ENCODE peak calls at places on chromosomes 6 and 20, in eight cellular contexts. One of them, this sample, is unnamed.

GRCh38 chr6:45421700-45422540 is 44.2 kb upstream of the SUPT3H start:
- DNase-seq in HepG2: peak
- DNase-seq in SHP77: peak
- DNase-seq in NT2/D1: no peak
- DNase-seq in anterior cingulate cortex: peak
- DNase-seq in kidney: peak
- DNase-seq in fibroblast of lung: peak
- DNase-seq in OCI-LY7: peak
- DNase-seq in this sample: peak

GRCh38 chr6:117352466-117353081 is 73.2 kb downstream of the ROS1 start:
- DNase-seq in anterior cingulate cortex: no peak
- DNase-seq in fibroblast of lung: peak
- DNase-seq in OCI-LY7: peak
- DNase-seq in NT2/D1: no peak
- DNase-seq in kidney: no peak
- DNase-seq in HepG2: peak
- DNase-seq in SHP77: no peak
- DNase-seq in this sample: peak

GRCh38 chr20:43755390-43755789 is 28.6 kb upstream of the GTSF1L start:
- DNase-seq in HepG2: no peak
- DNase-seq in SHP77: no peak
- DNase-seq in NT2/D1: no peak
- DNase-seq in kidney: no peak
- DNase-seq in anterior cingulate cortex: no peak
- DNase-seq in OCI-LY7: no peak
- DNase-seq in fibroblast of lung: peak
- DNase-seq in this sample: no peak

GRCh38 chr6:161584051-161584450 is 310.2 kb upstream of the AGPAT4 start:
- DNase-seq in fibroblast of lung: peak
- DNase-seq in HepG2: no peak
- DNase-seq in NT2/D1: no peak
- DNase-seq in anterior cingulate cortex: no peak
- DNase-seq in OCI-LY7: no peak
- DNase-seq in kidney: no peak
- DNase-seq in SHP77: no peak
- DNase-seq in this sample: no peak

GRCh38 chr6:99013661-99014458 is 66.1 kb upstream of the FBXL4 start:
- DNase-seq in kidney: no peak
- DNase-seq in fibroblast of lung: peak
- DNase-seq in SHP77: no peak
- DNase-seq in anterior cingulate cortex: no peak
- DNase-seq in HepG2: no peak
- DNase-seq in NT2/D1: no peak
- DNase-seq in OCI-LY7: no peak
- DNase-seq in this sample: no peak

GRCh38 chr20:25368526-25368925 is 22.1 kb downstream of the ABHD12 start:
- DNase-seq in SHP77: no peak
- DNase-seq in fibroblast of lung: no peak
- DNase-seq in NT2/D1: no peak
- DNase-seq in HepG2: no peak
- DNase-seq in anterior cingulate cortex: no peak
- DNase-seq in OCI-LY7: no peak
- DNase-seq in kidney: no peak
- DNase-seq in this sample: no peak

GRCh38 chr6:157203312-157203744 is 120.0 kb downstream of the TMEM242 start:
- DNase-seq in NT2/D1: no peak
- DNase-seq in kidney: peak
- DNase-seq in fibroblast of lung: peak
- DNase-seq in OCI-LY7: no peak
- DNase-seq in SHP77: no peak
- DNase-seq in HepG2: no peak
- DNase-seq in anterior cingulate cortex: no peak
- DNase-seq in this sample: no peak

GRCh38 chr6:69847507-69847812 is 18.9 kb upstream of the COL19A1 start:
- DNase-seq in NT2/D1: no peak
- DNase-seq in OCI-LY7: no peak
- DNase-seq in kidney: no peak
- DNase-seq in HepG2: no peak
- DNase-seq in anterior cingulate cortex: no peak
- DNase-seq in fibroblast of lung: no peak
- DNase-seq in SHP77: no peak
- DNase-seq in this sample: no peak

GRCh38 chr6:152246554-152247337 is 390.4 kb downstream of the SYNE1 start:
- DNase-seq in SHP77: no peak
- DNase-seq in fibroblast of lung: peak
- DNase-seq in HepG2: no peak
- DNase-seq in OCI-LY7: no peak
- DNase-seq in NT2/D1: no peak
- DNase-seq in kidney: no peak
- DNase-seq in anterior cingulate cortex: no peak
- DNase-seq in this sample: no peak

GRCh38 chr6:109891924-109892323 is 86.2 kb upstream of the GPR6 start:
- DNase-seq in HepG2: no peak
- DNase-seq in fibroblast of lung: no peak
- DNase-seq in anterior cingulate cortex: no peak
- DNase-seq in NT2/D1: no peak
- DNase-seq in SHP77: no peak
- DNase-seq in OCI-LY7: no peak
- DNase-seq in kidney: no peak
- DNase-seq in this sample: no peak

GRCh38 chr6:168189679-168190405 is 110.8 kb upstream of the FRMD1 start:
- DNase-seq in kidney: peak
- DNase-seq in fibroblast of lung: no peak
- DNase-seq in OCI-LY7: no peak
- DNase-seq in SHP77: no peak
- DNase-seq in anterior cingulate cortex: no peak
- DNase-seq in NT2/D1: no peak
- DNase-seq in HepG2: no peak
- DNase-seq in this sample: no peak

GRCh38 chr6:11122380-11122779 is 10.9 kb upstream of the ERVFRD-1 start:
- DNase-seq in fibroblast of lung: no peak
- DNase-seq in OCI-LY7: no peak
- DNase-seq in HepG2: no peak
- DNase-seq in NT2/D1: no peak
- DNase-seq in kidney: no peak
- DNase-seq in SHP77: no peak
- DNase-seq in anterior cingulate cortex: no peak
- DNase-seq in this sample: no peak

GRCh38 chr6:136757150-136757549 is 35.1 kb downstream of the MAP3K5 start:
- DNase-seq in SHP77: no peak
- DNase-seq in fibroblast of lung: peak
- DNase-seq in OCI-LY7: no peak
- DNase-seq in kidney: no peak
- DNase-seq in anterior cingulate cortex: no peak
- DNase-seq in HepG2: no peak
- DNase-seq in NT2/D1: no peak
- DNase-seq in this sample: no peak

GRCh38 chr6:135624402-135625297 is 127.1 kb upstream of the AHI1 start:
- DNase-seq in fibroblast of lung: peak
- DNase-seq in HepG2: no peak
- DNase-seq in NT2/D1: no peak
- DNase-seq in OCI-LY7: no peak
- DNase-seq in kidney: no peak
- DNase-seq in anterior cingulate cortex: no peak
- DNase-seq in SHP77: no peak
- DNase-seq in this sample: no peak

GRCh38 chr20:36167826-36168634 is 13.5 kb downstream of the EPB41L1 start:
- DNase-seq in SHP77: no peak
- DNase-seq in OCI-LY7: no peak
- DNase-seq in NT2/D1: no peak
- DNase-seq in anterior cingulate cortex: no peak
- DNase-seq in fibroblast of lung: peak
- DNase-seq in kidney: peak
- DNase-seq in HepG2: no peak
- DNase-seq in this sample: peak

GRCh38 chr20:2595076-2595475 is 57.4 kb upstream of the NOP56 start:
- DNase-seq in fibroblast of lung: no peak
- DNase-seq in NT2/D1: no peak
- DNase-seq in HepG2: no peak
- DNase-seq in SHP77: no peak
- DNase-seq in anterior cingulate cortex: no peak
- DNase-seq in OCI-LY7: no peak
- DNase-seq in kidney: no peak
- DNase-seq in this sample: no peak

GRCh38 chr6:121549741-121550140 is 114.3 kb downstream of the GJA1 start:
- DNase-seq in anterior cingulate cortex: no peak
- DNase-seq in kidney: no peak
- DNase-seq in NT2/D1: no peak
- DNase-seq in OCI-LY7: no peak
- DNase-seq in HepG2: no peak
- DNase-seq in SHP77: no peak
- DNase-seq in fibroblast of lung: peak
- DNase-seq in this sample: no peak

GRCh38 chr6:142870787-142871371 is 74.1 kb downstream of the HIVEP2 start:
- DNase-seq in HepG2: no peak
- DNase-seq in NT2/D1: no peak
- DNase-seq in OCI-LY7: no peak
- DNase-seq in SHP77: no peak
- DNase-seq in fibroblast of lung: no peak
- DNase-seq in kidney: no peak
- DNase-seq in anterior cingulate cortex: no peak
- DNase-seq in this sample: no peak

GRCh38 chr6:45703041-45703739 is 312.5 kb downstream of the CLIC5 start:
- DNase-seq in HepG2: no peak
- DNase-seq in anterior cingulate cortex: no peak
- DNase-seq in SHP77: no peak
- DNase-seq in kidney: no peak
- DNase-seq in fibroblast of lung: peak
- DNase-seq in NT2/D1: no peak
- DNase-seq in OCI-LY7: no peak
- DNase-seq in this sample: no peak

GRCh38 chr6:1297746-1298145 is 14.2 kb upstream of the FOXQ1 start:
- DNase-seq in HepG2: no peak
- DNase-seq in OCI-LY7: no peak
- DNase-seq in anterior cingulate cortex: no peak
- DNase-seq in fibroblast of lung: peak
- DNase-seq in SHP77: no peak
- DNase-seq in NT2/D1: no peak
- DNase-seq in kidney: no peak
- DNase-seq in this sample: no peak

GRCh38 chr6:125764105-125764671 is 14.8 kb downstream of the HEY2 start:
- DNase-seq in HepG2: no peak
- DNase-seq in kidney: no peak
- DNase-seq in NT2/D1: no peak
- DNase-seq in fibroblast of lung: no peak
- DNase-seq in SHP77: no peak
- DNase-seq in OCI-LY7: no peak
- DNase-seq in anterior cingulate cortex: no peak
- DNase-seq in this sample: no peak

GRCh38 chr6:151179321-151179720 is 60.4 kb upstream of the AKAP12 start:
- DNase-seq in HepG2: no peak
- DNase-seq in NT2/D1: no peak
- DNase-seq in kidney: no peak
- DNase-seq in OCI-LY7: no peak
- DNase-seq in anterior cingulate cortex: no peak
- DNase-seq in SHP77: no peak
- DNase-seq in fibroblast of lung: peak
- DNase-seq in this sample: peak

GRCh38 chr20:59300341-59301081 is at the start of gene EDN3:
- DNase-seq in fibroblast of lung: no peak
- DNase-seq in anterior cingulate cortex: no peak
- DNase-seq in OCI-LY7: no peak
- DNase-seq in HepG2: no peak
- DNase-seq in SHP77: no peak
- DNase-seq in kidney: no peak
- DNase-seq in NT2/D1: peak
- DNase-seq in this sample: no peak

GRCh38 chr6:15344186-15344506 is 98.3 kb downstream of the JARID2 start:
- DNase-seq in OCI-LY7: no peak
- DNase-seq in anterior cingulate cortex: no peak
- DNase-seq in SHP77: no peak
- DNase-seq in NT2/D1: no peak
- DNase-seq in kidney: no peak
- DNase-seq in HepG2: no peak
- DNase-seq in fibroblast of lung: no peak
- DNase-seq in this sample: no peak

GRCh38 chr6:54194067-54194466 is 82.8 kb downstream of the MLIP start:
- DNase-seq in NT2/D1: peak
- DNase-seq in anterior cingulate cortex: no peak
- DNase-seq in OCI-LY7: no peak
- DNase-seq in fibroblast of lung: peak
- DNase-seq in SHP77: no peak
- DNase-seq in kidney: no peak
- DNase-seq in HepG2: no peak
- DNase-seq in this sample: peak

GRCh38 chr20:35008411-35009342 is 53.0 kb downstream of the MYH7B start:
- DNase-seq in HepG2: no peak
- DNase-seq in kidney: no peak
- DNase-seq in fibroblast of lung: no peak
- DNase-seq in NT2/D1: no peak
- DNase-seq in anterior cingulate cortex: no peak
- DNase-seq in OCI-LY7: no peak
- DNase-seq in SHP77: no peak
- DNase-seq in this sample: no peak